ENCODE peak calls at places on chromosomes 5 and 9, in ten cellular contexts. T is A549, H is fibroblast of lung, B is Karpas-422, O is keratinocyte, Y is mesendoderm, S is neural progenitor cell, V is IMR-90, U is K562, I is HCT116. F is an unnamed sample. For H3K4me1, the result is how much of the 10 kb centered on the place peaks cover.

GRCh38 chr5:141692919-141693848 is 11.2 kb upstream of the ARAP3 start:
- DNase-seq in T (no peak), S (peak), H (peak), I (no peak), U (peak), O (no peak), B (no peak), V (peak), Y (no peak), F (no peak)

GRCh38 chr9:119365291-119366027 is 3.8 kb downstream of the BRINP1 start:
- DNase-seq in S (peak), O (no peak), H (peak), V (no peak), B (peak), U (peak), Y (peak), T (peak), I (no peak), F (peak)

GRCh38 chr5:99636663-99637062 is 707.9 kb upstream of the CHD1 start:
- DNase-seq in Y (no peak), B (no peak), T (no peak), H (no peak), O (no peak), U (no peak), I (no peak), S (no peak), V (no peak), F (no peak)

GRCh38 chr5:140795259-140795641 is 598 bp downstream of the PCDHA2 start:
- DNase-seq in I (no peak), B (no peak), V (no peak), T (peak), S (peak), U (peak), Y (peak), O (no peak), H (no peak), F (no peak)

GRCh38 chr5:42250-42649 is 49.7 kb upstream of the PLEKHG4B start:
- DNase-seq in U (peak), S (peak), Y (peak), O (no peak), B (no peak), H (peak), T (peak), V (peak), I (no peak), F (no peak)

GRCh38 chr5:40689442-40689841 is 9.7 kb downstream of the PTGER4 start:
- DNase-seq in U (peak), H (peak), Y (peak), V (peak), T (peak), B (no peak), I (peak), O (peak), S (no peak), F (no peak)

GRCh38 chr5:9761706-9762105 is 131.6 kb upstream of the TAS2R1 start:
- DNase-seq in U (no peak), V (no peak), T (no peak), I (no peak), S (no peak), O (no peak), Y (no peak), B (no peak), H (peak), F (no peak)

GRCh38 chr5:1105350-1106265 is 6.3 kb downstream of the SLC12A7 start:
- DNase-seq in Y (no peak), V (no peak), H (no peak), S (no peak), T (peak), B (no peak), U (peak), O (no peak), I (no peak), F (no peak)

GRCh38 chr5:58094031-58094430 is 365.9 kb downstream of the PLK2 start:
- DNase-seq in S (no peak), O (peak), H (no peak), B (no peak), T (peak), V (peak), I (no peak), U (no peak), Y (no peak), F (no peak)

DNA sequence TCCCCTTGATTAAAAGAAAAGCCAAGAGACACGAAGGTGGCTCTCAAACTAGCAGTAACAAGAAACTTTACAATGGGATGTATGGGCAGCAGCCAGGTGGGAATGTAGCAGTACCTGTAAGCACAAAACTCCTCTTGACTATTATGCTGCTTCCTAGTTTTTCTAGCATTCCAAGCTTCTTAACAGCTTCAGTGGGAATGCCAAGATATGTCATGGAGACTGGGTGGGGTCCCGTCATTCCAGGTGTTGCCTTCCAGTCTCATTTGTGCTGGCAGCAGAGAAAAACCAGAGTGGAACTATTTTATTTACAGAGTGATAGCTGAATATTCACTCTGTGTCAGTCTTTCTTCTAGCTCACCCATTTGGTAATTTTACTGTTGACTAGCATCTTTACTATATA is 236.6 kb downstream of the ARL15 start:
- DNase-seq in B (no peak), O (peak), T (no peak), H (peak), V (no peak), U (no peak), S (no peak), I (no peak), Y (peak), F (no peak)
- H3K4me2 ChIP-seq in B (no peak), O (peak), T (no peak), H (no peak), V (no peak), U (no peak), S (no peak), I (no peak), Y (no peak), F (no peak)

GRCh38 chr9:89534464-89534863 is 36.6 kb upstream of the SEMA4D start:
- DNase-seq in S (no peak), O (no peak), Y (no peak), B (no peak), H (no peak), I (no peak), U (no peak), V (no peak), T (no peak), F (no peak)
- H3K4me1 ChIP-seq in S (under half), O (under half), Y (under half), B (under half), H (under half), I (under half), U (under half), V (under half), T (under half), F (under half)

DNA sequence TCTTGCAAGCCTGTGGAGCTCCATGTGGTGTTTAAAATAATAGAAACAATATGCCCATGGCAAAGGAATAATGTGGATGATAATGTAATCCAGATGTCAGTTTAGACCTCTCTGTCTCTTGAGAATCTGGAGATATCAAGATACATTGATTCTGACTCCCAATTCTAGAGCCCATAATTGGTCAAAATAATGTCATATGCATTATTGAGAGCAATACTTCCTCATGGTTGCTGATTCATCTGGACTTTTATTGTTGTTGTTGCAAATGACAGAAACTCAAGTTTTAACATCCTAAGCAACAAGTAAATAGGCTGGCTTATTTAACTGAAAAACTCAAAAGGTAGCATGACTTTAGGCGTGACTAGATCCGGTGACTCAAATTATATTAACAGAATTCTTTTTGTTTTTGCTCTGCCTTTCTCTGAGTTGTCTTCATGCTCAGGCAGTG is 152.1 kb downstream of the PCSK1 start:
- DNase-seq in S (no peak), I (no peak), O (no peak), Y (no peak), B (no peak), V (no peak), H (no peak), T (no peak), U (no peak), F (no peak)
- H3K4me2 ChIP-seq in S (no peak), I (no peak), O (peak), Y (no peak), B (no peak), V (no peak), H (no peak), T (no peak), U (no peak), F (no peak)

GRCh38 chr9:121300283-121301119 is 32.5 kb downstream of the GSN start:
- DNase-seq in B (no peak), Y (no peak), I (no peak), U (no peak), O (no peak), S (no peak), V (no peak), H (no peak), T (no peak), F (no peak)
- H3K4me1 ChIP-seq in B (under half), Y (under half), I (under half), U (under half), O (under half), S (under half), V (under half), H (under half), T (under half), F (under half)

GRCh38 chr5:61466017-61466416 is 134.0 kb downstream of the ZSWIM6 start:
- DNase-seq in V (no peak), I (no peak), U (no peak), O (no peak), T (no peak), S (no peak), B (no peak), H (no peak), Y (no peak), F (no peak)
- H3K4me2 ChIP-seq in V (no peak), I (no peak), U (no peak), O (no peak), T (peak), S (no peak), B (no peak), H (no peak), Y (no peak), F (no peak)

GRCh38 chr5:14167211-14167845 is 24.2 kb downstream of the TRIO start:
- DNase-seq in B (no peak), I (no peak), V (peak), O (no peak), S (no peak), H (peak), U (no peak), T (peak), Y (no peak), F (no peak)
- H3K4me1 ChIP-seq in B (under half), I (under half), V (under half), O (under half), S (under half), H (under half), U (under half), T (half or more), Y (under half), F (under half)

GRCh38 chr5:65244031-65244430 is 237.7 kb downstream of the ADAMTS6 start:
- DNase-seq in T (no peak), I (no peak), H (no peak), V (no peak), Y (no peak), O (no peak), B (no peak), U (no peak), S (no peak), F (no peak)

GRCh38 chr5:65247594-65247993 is 234.1 kb downstream of the ADAMTS6 start:
- DNase-seq in S (no peak), V (no peak), Y (peak), I (no peak), H (no peak), U (no peak), B (no peak), T (no peak), O (no peak), F (no peak)

GRCh38 chr5:65243161-65243560 is 238.6 kb downstream of the ADAMTS6 start:
- DNase-seq in T (no peak), O (no peak), Y (no peak), B (no peak), I (no peak), V (no peak), U (no peak), H (no peak), S (no peak), F (no peak)

DNA sequence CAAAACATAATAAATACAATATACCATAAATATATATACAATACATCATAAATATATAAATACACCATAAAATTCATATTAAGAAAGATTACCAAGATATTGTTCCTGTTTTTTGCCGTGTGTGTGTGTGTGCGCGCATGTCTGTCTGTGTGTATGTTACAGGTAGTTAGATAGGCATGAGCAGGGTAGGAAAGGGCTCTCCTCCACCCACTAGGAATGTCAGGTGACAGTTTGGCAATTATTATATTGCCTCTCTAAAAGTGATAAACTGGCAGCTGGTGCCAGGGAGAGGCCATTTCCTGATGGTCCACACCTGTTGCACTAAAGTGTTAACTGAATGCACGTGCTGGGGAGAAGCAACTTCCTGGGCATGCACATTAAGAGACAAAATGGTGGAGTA is 232.8 kb downstream of the ADAMTS6 start:
- DNase-seq in T (no peak), U (no peak), S (no peak), O (no peak), H (no peak), I (no peak), Y (no peak), V (no peak), B (no peak), F (no peak)
- H3K4me2 ChIP-seq in T (no peak), U (no peak), S (no peak), O (no peak), H (no peak), I (no peak), Y (no peak), V (no peak), B (no peak), F (no peak)